ENCODE peak calls at places on chromosomes 3 and 15, in five cellular contexts. S, A, Y, K and J are unnamed samples.

GRCh38 chr3:135106445-135106844 is 311.4 kb downstream of the EPHB1 start:
- DNase-seq in S (peak), A (peak), Y (peak), K (no peak), J (peak)

GRCh38 chr3:11591006-11591360 is 52.7 kb downstream of the VGLL4 start:
- DNase-seq in S (no peak), A (no peak), Y (no peak), K (no peak), J (no peak)

GRCh38 chr15:98002874-98003273 is 42.4 kb downstream of the ARRDC4 start:
- DNase-seq in S (no peak), A (no peak), Y (no peak), K (no peak), J (no peak)

GRCh38 chr15:64501396-64501716 is 41.0 kb downstream of the ZNF609 start:
- DNase-seq in S (no peak), A (no peak), Y (no peak), K (no peak), J (no peak)

GRCh38 chr3:52608337-52608736 is 71.9 kb downstream of the UQCC5 start:
- DNase-seq in S (no peak), A (no peak), Y (no peak), K (no peak), J (no peak)

GRCh38 chr3:24541935-24542334 is 47.3 kb upstream of the THRB start:
- DNase-seq in S (no peak), A (no peak), Y (no peak), K (no peak), J (no peak)

GRCh38 chr3:160403028-160403545 is 3.6 kb downstream of the SMC4 start:
- DNase-seq in S (no peak), A (no peak), Y (no peak), K (no peak), J (no peak)

GRCh38 chr3:196135693-196136639 is 54.1 kb upstream of the TFRC start:
- DNase-seq in S (no peak), A (no peak), Y (no peak), K (no peak), J (no peak)

GRCh38 chr3:98012974-98013373 is 22.1 kb downstream of the GABRR3 start:
- DNase-seq in S (no peak), A (no peak), Y (no peak), K (no peak), J (no peak)

GRCh38 chr15:93987068-93987467 is 244.3 kb upstream of the MCTP2 start:
- DNase-seq in S (no peak), A (no peak), Y (no peak), K (no peak), J (no peak)

GRCh38 chr3:10351013-10351735 is 30.3 kb upstream of the SEC13 start:
- DNase-seq in S (no peak), A (peak), Y (peak), K (no peak), J (no peak)

GRCh38 chr3:41681479-41681878 is 280.4 kb downstream of the ULK4 start:
- DNase-seq in S (no peak), A (peak), Y (no peak), K (no peak), J (peak)

GRCh38 chr3:194136519-194137313 is 768 bp downstream of the HES1 start:
- DNase-seq in S (peak), A (peak), Y (no peak), K (no peak), J (no peak)

GRCh38 chr15:26095710-26096330 is 232.7 kb upstream of the ATP10A start:
- DNase-seq in S (no peak), A (peak), Y (no peak), K (no peak), J (no peak)

GRCh38 chr3:19363071-19363470 is 214.8 kb downstream of the KCNH8 start:
- DNase-seq in S (no peak), A (no peak), Y (no peak), K (no peak), J (no peak)

GRCh38 chr3:24678441-24678865 is 183.8 kb upstream of the THRB start:
- DNase-seq in S (peak), A (no peak), Y (no peak), K (no peak), J (no peak)

GRCh38 chr15:45203182-45203581 is 15.4 kb upstream of the SHF start:
- DNase-seq in S (no peak), A (no peak), Y (no peak), K (no peak), J (no peak)

GRCh38 chr3:6249679-6250078 is 611.2 kb upstream of the GRM7 start:
- DNase-seq in S (no peak), A (no peak), Y (no peak), K (no peak), J (no peak)

GRCh38 chr3:194984624-194985023 is 286.3 kb downstream of the XXYLT1 start:
- DNase-seq in S (peak), A (no peak), Y (no peak), K (no peak), J (no peak)

GRCh38 chr3:79424811-79425210 is 343.0 kb downstream of the ROBO1 start:
- DNase-seq in S (no peak), A (no peak), Y (no peak), K (no peak), J (no peak)

GRCh38 chr15:73897441-73898261 is 24.3 kb downstream of the TBC1D21 start:
- DNase-seq in S (peak), A (peak), Y (peak), K (no peak), J (no peak)

GRCh38 chr3:184039414-184039813 is 7.9 kb downstream of the HTR3D start:
- DNase-seq in S (no peak), A (no peak), Y (no peak), K (no peak), J (no peak)

GRCh38 chr3:17810759-17811158 is 68.3 kb upstream of the TBC1D5 start:
- DNase-seq in S (no peak), A (peak), Y (no peak), K (no peak), J (no peak)

GRCh38 chr15:25437751-25438600 is 848 bp downstream of the UBE3A start:
- DNase-seq in S (peak), A (peak), Y (peak), K (peak), J (no peak)

GRCh38 chr3:72177075-72178050 is 392.4 kb upstream of the PROK2 start:
- DNase-seq in S (peak), A (no peak), Y (peak), K (no peak), J (no peak)

GRCh38 chr3:99774467-99774866 is 43.2 kb upstream of the CMSS1 start:
- DNase-seq in S (no peak), A (no peak), Y (no peak), K (no peak), J (no peak)

GRCh38 chr3:55664387-55664786 is 177.3 kb upstream of the WNT5A start:
- DNase-seq in S (no peak), A (peak), Y (no peak), K (no peak), J (no peak)

GRCh38 chr15:100922192-100923040 is 3.3 kb downstream of the LRRK1 start:
- DNase-seq in S (no peak), A (no peak), Y (no peak), K (no peak), J (no peak)

GRCh38 chr3:139548801-139549200 is 9.3 kb upstream of the RBP1 start:
- DNase-seq in S (no peak), A (no peak), Y (no peak), K (no peak), J (no peak)

GRCh38 chr3:182165234-182165633 is 453.5 kb downstream of the SOX2 start:
- DNase-seq in S (no peak), A (no peak), Y (no peak), K (no peak), J (no peak)

GRCh38 chr15:61275901-61276300 is 46.8 kb upstream of the RORA start:
- DNase-seq in S (no peak), A (no peak), Y (no peak), K (no peak), J (no peak)

GRCh38 chr3:180990494-180990893 is 958 bp upstream of the DNAJC19 start:
- DNase-seq in S (no peak), A (no peak), Y (no peak), K (no peak), J (no peak)

GRCh38 chr3:142112601-142113000 is 36.7 kb downstream of the TFDP2 start:
- DNase-seq in S (no peak), A (no peak), Y (no peak), K (no peak), J (no peak)

GRCh38 chr3:59772416-59773408 is 722.9 kb upstream of the CFAP20DC start:
- DNase-seq in S (peak), A (no peak), Y (no peak), K (no peak), J (no peak)

GRCh38 chr3:188365978-188366698 is 212.2 kb downstream of the LPP start:
- DNase-seq in S (no peak), A (no peak), Y (no peak), K (no peak), J (no peak)

GRCh38 chr3:153624310-153625030 is 462.4 kb downstream of the RAP2B start:
- DNase-seq in S (no peak), A (no peak), Y (no peak), K (no peak), J (no peak)

GRCh38 chr3:76490064-76490463 is 549.8 kb upstream of the ROBO2 start:
- DNase-seq in S (no peak), A (no peak), Y (no peak), K (no peak), J (no peak)

GRCh38 chr3:149081772-149082171 is 4.6 kb downstream of the HLTF start:
- DNase-seq in S (no peak), A (no peak), Y (no peak), K (no peak), J (no peak)

GRCh38 chr3:9809239-9809614 is 835 bp upstream of the TTLL3 start:
- DNase-seq in S (peak), A (peak), Y (no peak), K (no peak), J (no peak)

DNA sequence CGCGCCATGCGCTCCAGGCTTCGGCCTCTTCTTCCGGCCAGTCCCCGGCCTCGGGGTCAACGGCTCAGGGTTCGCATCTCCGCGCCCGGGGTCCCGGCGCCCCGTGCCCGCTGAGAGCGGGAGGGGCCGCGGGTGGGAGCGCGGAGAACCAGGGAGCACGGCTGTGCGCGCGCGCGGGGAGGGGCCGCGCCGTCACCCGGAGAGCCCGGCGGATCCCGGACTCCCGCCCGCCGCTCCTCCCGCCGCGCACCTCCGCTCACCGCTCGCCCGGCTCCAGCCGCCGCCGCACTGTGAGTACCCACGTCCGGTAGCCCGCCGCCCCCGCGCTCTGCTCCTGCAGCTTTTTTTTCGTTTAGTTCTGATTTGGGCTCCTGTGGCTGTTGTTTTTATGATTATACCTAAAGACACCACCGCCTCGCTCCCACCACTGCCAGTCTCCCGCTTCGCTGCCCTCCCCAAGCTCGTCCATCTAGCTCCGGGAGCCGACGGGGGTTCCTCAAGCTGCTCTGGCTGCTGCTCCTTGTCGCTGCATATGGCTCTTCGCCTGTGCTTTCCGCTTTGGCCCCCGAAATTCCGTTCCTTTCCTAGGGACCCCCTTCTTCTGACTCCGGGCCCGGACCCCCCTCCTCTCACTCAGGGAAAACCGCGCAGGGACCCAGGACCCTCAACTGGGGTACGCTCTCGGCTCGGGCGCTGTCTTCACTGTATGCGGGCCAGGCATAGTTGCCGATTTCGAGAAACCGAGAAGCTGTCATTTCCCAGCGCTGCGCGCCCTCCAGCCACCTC is 1.7 kb upstream of the SKOR1 start:
- DNase-seq in S (no peak), A (peak), Y (peak), K (no peak), J (no peak)
- TF ChIP-seq POLR2AphosphoS5 in S (no peak), A (no peak), Y (no peak), K (no peak), J (no peak)

DNA sequence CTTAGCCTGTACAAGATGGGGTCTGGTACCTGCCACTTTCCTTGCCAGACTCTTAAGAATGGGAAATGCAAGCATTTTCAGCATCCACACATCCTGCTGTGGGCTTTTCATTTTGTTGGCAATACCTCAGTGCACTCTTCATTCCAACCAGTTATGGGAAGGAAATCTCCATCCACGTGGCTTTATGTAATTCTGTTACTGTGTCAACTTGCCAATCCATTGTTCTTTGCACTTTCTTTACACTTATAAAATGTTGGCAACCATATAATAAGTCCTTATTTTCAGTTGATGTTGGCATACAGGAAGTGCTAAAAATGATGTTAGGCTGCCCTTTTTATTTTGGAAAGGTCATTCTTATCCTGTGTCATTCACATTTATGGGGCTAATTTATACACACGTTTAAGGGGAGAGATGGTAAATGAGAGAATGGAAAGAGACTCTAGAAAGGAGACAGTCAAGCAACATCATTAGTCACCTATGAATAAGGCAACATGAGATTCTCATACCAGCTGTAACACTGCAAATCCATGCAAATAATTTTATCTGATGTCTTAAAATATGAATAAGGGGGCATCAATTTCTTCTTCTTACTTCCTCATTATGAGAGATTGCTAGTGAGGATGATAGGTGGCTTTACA is 238.7 kb downstream of the CHST2 start:
- DNase-seq in S (no peak), A (no peak), Y (no peak), K (no peak), J (no peak)
- H3K27ac ChIP-seq in S (no peak), A (no peak), Y (no peak), K (peak), J (no peak)

DNA sequence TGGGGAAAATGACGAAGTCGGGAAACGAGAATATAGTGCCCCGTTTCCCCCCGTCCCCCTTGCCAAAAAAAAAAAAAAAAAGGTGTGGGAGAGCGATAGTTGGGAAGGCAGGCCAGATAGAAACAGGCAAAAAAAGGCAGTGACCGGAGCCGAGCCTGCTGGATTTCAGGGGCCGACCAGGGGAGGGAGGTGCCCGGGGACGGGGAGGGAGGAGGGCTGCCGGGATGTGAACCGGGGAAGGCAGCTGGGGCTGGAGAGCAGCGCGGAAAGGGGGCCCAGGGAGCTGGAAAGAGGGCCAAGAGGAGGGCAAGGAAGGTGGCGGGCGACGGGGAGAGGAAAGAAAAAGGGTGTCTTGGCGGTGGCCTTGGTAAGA is 831 bp downstream of the LRRN1 start:
- DNase-seq in S (no peak), A (peak), Y (no peak), K (peak), J (no peak)
- TF ChIP-seq POLR2AphosphoS5 in S (no peak), A (no peak), Y (no peak), K (no peak), J (no peak)

DNA sequence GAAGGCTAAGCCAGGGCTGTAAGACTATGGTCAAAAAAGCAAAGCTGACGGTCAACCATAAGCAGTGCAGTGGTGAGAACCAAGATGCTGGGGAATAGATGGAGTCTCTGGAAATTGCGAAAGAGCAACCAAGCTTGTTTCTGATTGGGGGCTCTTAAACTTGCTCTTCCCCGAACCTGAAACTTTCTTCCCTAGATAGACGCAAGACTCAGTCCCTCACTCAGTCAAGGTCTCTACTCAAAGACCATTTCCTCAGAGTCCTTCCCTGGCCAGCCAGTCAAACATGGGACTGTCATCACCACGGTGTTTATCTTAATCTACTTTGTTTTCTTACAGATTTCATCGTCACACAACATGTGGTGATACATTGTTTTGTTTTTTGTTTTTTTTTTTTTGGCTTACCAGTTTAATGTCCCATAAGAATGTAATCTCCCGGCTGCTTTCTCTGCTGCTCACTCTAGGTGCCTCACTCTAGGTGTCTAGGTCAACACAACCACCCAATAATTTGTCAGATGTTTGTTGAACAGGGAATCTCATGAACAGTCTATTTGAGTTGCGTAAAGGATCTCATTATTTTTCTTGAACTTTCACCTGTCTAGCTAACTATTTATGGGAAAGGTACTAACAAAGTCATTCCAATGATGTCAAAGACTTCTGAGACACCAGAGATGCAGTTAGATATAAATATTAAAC is 495.4 kb downstream of the FOXP1 start:
- DNase-seq in S (no peak), A (no peak), Y (no peak), K (no peak), J (no peak)
- H3K27ac ChIP-seq in S (no peak), A (no peak), Y (no peak), K (no peak), J (no peak)